ENCODE peak calls at places on chromosome 6, in nine cellular contexts. Q is epithelial cell of esophagus, I is AG04450, T is sigmoid colon, Y is choroid plexus epithelial cell, L is foreskin keratinocyte, W is omental fat pad, K is left lung, H is Calu3. R is an unnamed sample.

GRCh38 chr6:22826961-22827360 is 257.6 kb downstream of the HDGFL1 start:
- DNase-seq in K (no peak), H (peak), L (peak), Y (peak), W (no peak), I (no peak), Q (peak), T (no peak), R (no peak)

GRCh38 chr6:3418521-3419060 is 38.3 kb downstream of the SLC22A23 start:
- DNase-seq in I (no peak), Y (peak), T (no peak), H (peak), W (no peak), K (no peak), Q (peak), L (no peak), R (peak)

GRCh38 chr6:132978685-132979084 is 164.3 kb downstream of the RPS12 start:
- DNase-seq in H (no peak), Q (peak), Y (no peak), I (no peak), T (no peak), L (no peak), W (no peak), K (no peak), R (no peak)

GRCh38 chr6:146598785-146599405 is at the start of gene ADGB:
- DNase-seq in Q (peak), T (no peak), H (peak), I (peak), L (no peak), K (peak), W (no peak), Y (peak), R (peak)

GRCh38 chr6:151186276-151186675 is 53.5 kb upstream of the AKAP12 start:
- DNase-seq in Q (no peak), L (no peak), K (no peak), T (no peak), Y (no peak), W (no peak), H (no peak), I (no peak), R (no peak)

GRCh38 chr6:163416640-163417253 is 2.2 kb downstream of the QKI start:
- DNase-seq in Q (peak), Y (peak), L (no peak), T (peak), K (no peak), W (no peak), I (peak), H (peak), R (no peak)

GRCh38 chr6:42243046-42243445 is 25.4 kb upstream of the MRPS10 start:
- DNase-seq in Q (peak), I (no peak), W (no peak), T (no peak), H (no peak), L (no peak), Y (no peak), K (no peak), R (no peak)

GRCh38 chr6:76481101-76481500 is 408.6 kb upstream of the IMPG1 start:
- DNase-seq in H (no peak), L (no peak), Q (no peak), K (no peak), Y (no peak), W (no peak), I (no peak), T (no peak), R (no peak)

GRCh38 chr6:51790946-51791345 is 296.5 kb downstream of the PKHD1 start:
- DNase-seq in L (no peak), I (no peak), Y (no peak), Q (no peak), T (no peak), K (no peak), H (no peak), W (no peak), R (no peak)

GRCh38 chr6:32970413-32971244 is 2.2 kb downstream of the BRD2 start:
- DNase-seq in L (peak), W (peak), Y (peak), T (peak), Q (peak), H (peak), K (peak), I (peak), R (peak)

GRCh38 chr6:29708432-29709177 is 14.6 kb upstream of the HLA-F start:
- DNase-seq in Q (no peak), H (no peak), K (no peak), Y (no peak), T (no peak), W (no peak), L (no peak), I (no peak), R (no peak)

GRCh38 chr6:77178821-77179220 is 284.5 kb downstream of the HTR1B start:
- DNase-seq in K (no peak), W (no peak), I (peak), Y (peak), T (no peak), L (peak), H (no peak), Q (peak), R (no peak)

GRCh38 chr6:66961191-66961590 is 1254.2 kb upstream of the EYS start:
- DNase-seq in W (no peak), I (no peak), Q (peak), T (no peak), K (no peak), L (peak), Y (no peak), H (no peak), R (no peak)

GRCh38 chr6:16301511-16301910 is 63.1 kb downstream of the GMPR start:
- DNase-seq in I (no peak), W (no peak), Y (no peak), T (no peak), L (no peak), H (no peak), K (no peak), Q (no peak), R (no peak)

GRCh38 chr6:120869397-120869796 is 464.9 kb downstream of the TBC1D32 start:
- DNase-seq in L (no peak), T (no peak), K (no peak), W (no peak), H (no peak), Y (peak), I (no peak), Q (peak), R (no peak)

GRCh38 chr6:49541210-49541724 is 9.2 kb upstream of the C6orf141 start:
- DNase-seq in Y (peak), W (no peak), T (no peak), H (no peak), Q (peak), I (peak), K (no peak), L (peak), R (no peak)

GRCh38 chr6:5142131-5142530 is 57.0 kb downstream of the PPP1R3G start:
- DNase-seq in Q (no peak), W (no peak), T (no peak), Y (no peak), K (no peak), I (no peak), H (no peak), L (no peak), R (no peak)

GRCh38 chr6:54722328-54722727 is 124.2 kb upstream of the FAM83B start:
- DNase-seq in W (no peak), Q (peak), K (no peak), L (peak), H (no peak), T (no peak), I (no peak), Y (peak), R (no peak)

GRCh38 chr6:42099340-42100028 is 42.9 kb downstream of the C6orf132 start:
- DNase-seq in T (no peak), K (peak), I (no peak), Y (peak), Q (peak), H (peak), W (peak), L (peak), R (no peak)

GRCh38 chr6:6588064-6588923 is at the start of gene LY86:
- DNase-seq in T (no peak), H (no peak), L (no peak), Q (no peak), Y (no peak), I (no peak), W (no peak), K (no peak), R (no peak)

GRCh38 chr6:142900467-142900961 is 44.5 kb downstream of the HIVEP2 start:
- DNase-seq in W (no peak), H (no peak), Y (no peak), I (no peak), T (no peak), L (no peak), K (no peak), Q (no peak), R (no peak)

GRCh38 chr6:169240125-169240524 is 13.5 kb downstream of the THBS2 start:
- DNase-seq in W (peak), Q (peak), Y (no peak), H (no peak), I (no peak), T (no peak), K (no peak), L (no peak), R (no peak)

GRCh38 chr6:170080828-170081368 is 210.0 kb downstream of the DLL1 start:
- DNase-seq in Y (no peak), H (no peak), K (peak), I (no peak), L (no peak), Q (no peak), T (no peak), W (no peak), R (peak)

GRCh38 chr6:87244380-87244779 is 78.0 kb upstream of the SMIM8 start:
- DNase-seq in T (no peak), L (no peak), W (no peak), I (no peak), H (no peak), Q (peak), K (no peak), Y (peak), R (no peak)

DNA sequence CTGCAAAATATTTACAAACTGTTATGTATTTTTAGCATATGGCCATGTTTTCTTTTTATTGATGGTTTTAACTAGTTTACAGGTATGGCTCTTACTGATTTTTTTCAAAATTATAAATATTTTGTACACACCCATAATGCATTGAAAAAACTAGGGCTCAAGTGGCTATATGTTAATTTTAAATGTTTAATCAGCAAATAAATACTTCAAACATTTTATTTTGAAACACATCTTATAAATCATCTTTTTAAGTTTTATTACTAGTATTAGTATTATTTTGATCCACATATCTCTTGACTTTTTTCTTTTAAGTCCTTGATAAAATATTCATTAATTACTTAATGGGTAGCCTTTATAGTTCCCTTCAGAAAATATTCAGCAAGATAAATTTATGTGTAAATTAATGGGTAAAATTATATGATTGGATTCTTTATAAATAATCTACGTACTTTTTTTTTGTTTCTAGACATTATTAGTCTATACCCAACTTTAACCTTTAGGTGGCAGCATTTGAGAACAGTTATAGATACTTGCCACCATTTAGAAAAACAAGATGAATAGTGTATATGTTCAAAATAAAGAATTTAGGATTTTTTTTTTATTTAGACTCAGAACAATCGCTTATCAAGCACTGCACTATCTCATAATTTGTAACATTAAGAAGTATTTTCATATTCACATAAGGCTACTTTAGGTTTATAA is 241.9 kb downstream of the ADGRB3 start:
- DNase-seq in Y (peak), W (no peak), L (no peak), H (no peak), K (no peak), Q (peak), T (no peak), I (no peak), R (no peak)
- TF ChIP-seq CTCF in Y (peak), W (no peak), L (peak), H (peak), K (peak), Q (peak), T (peak), I (peak), R (peak)

DNA sequence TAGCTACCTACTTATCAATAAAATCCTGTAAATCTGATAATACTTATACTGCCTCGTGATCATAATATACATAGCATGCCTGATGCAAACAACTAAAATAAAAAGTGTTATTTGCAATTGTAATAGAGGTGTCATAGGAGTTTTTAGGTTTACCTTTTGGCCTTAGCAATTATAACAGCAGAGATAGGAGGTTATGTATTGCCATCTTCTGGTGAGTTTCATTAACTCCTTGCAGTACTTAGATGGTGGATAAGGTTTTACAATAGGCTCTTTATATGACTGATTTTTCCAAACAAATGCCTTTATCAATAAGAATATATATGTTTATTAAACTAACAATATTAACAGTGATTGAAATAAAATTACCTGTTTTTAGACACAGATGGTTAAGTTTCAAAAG is 27.8 kb upstream of the MYCT1 start:
- DNase-seq in Q (peak), Y (peak), I (no peak), W (no peak), K (no peak), H (no peak), T (no peak), L (no peak), R (no peak)
- TF ChIP-seq CTCF in Q (peak), Y (peak), I (peak), W (no peak), K (peak), H (no peak), T (peak), L (peak), R (peak)

DNA sequence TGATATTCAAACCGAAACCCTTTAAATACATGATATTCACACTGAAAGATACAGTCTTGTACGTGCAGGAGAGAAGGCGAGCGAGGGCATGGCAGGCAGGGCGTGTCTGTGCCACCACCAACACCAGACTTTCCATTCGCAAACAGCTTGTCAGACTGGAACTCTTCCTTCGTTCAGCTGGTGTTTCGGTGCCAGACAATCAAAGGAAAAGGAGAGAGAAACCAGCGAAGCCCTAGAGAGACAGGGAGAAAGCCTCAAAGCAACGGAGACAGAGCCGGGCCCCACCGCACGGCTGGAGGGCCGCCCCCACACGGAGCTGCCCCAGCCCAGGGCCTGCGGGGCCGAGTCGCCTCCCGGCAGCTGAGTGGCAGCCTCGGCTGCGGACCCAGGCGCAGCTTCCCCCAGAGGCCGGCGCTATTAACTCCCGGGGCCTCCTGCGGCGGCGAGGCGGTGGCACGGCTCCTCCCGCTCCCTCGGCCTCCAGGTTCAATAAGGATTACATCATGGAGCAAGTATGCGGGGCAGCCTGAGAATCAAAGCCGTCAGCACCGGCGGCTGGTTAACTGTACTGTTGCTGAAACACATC is 32.1 kb upstream of the NR2E1 start:
- DNase-seq in Y (peak), W (no peak), T (peak), I (peak), K (peak), Q (peak), H (peak), L (no peak), R (no peak)
- TF ChIP-seq CTCF in Y (no peak), W (no peak), T (no peak), I (peak), K (no peak), Q (no peak), H (no peak), L (peak), R (peak)

GRCh38 chr6:28541996-28542395 is 16.3 kb downstream of the GPX5 start:
- DNase-seq in I (no peak), Q (no peak), L (no peak), H (no peak), K (no peak), T (no peak), W (no peak), Y (no peak), R (no peak)

GRCh38 chr6:28542440-28543293 is 17.0 kb downstream of the GPX5 start:
- DNase-seq in L (peak), Q (peak), Y (peak), H (peak), K (peak), I (peak), W (no peak), T (no peak), R (no peak)

GRCh38 chr6:28544211-28544610 is 18.5 kb downstream of the GPX5 start:
- DNase-seq in Y (peak), K (no peak), H (no peak), I (no peak), Q (no peak), T (no peak), L (no peak), W (no peak), R (no peak)

GRCh38 chr6:28545955-28546354 is 20.3 kb downstream of the GPX5 start:
- DNase-seq in T (no peak), I (no peak), H (no peak), Q (no peak), W (no peak), K (no peak), Y (no peak), L (no peak), R (no peak)

GRCh38 chr6:28543671-28544131 is 18.0 kb downstream of the GPX5 start:
- DNase-seq in H (no peak), Q (peak), L (no peak), I (no peak), T (no peak), K (peak), W (no peak), Y (peak), R (no peak)
- TF ChIP-seq CTCF in H (no peak), Q (no peak), L (no peak), I (no peak), T (no peak), K (no peak), W (no peak), Y (no peak), R (no peak)

GRCh38 chr6:127554435-127555006 is 22.5 kb upstream of the C6orf58 start:
- DNase-seq in L (no peak), I (no peak), K (no peak), T (no peak), H (peak), W (no peak), Y (peak), Q (peak), R (no peak)
- TF ChIP-seq CTCF in L (peak), I (peak), K (no peak), T (peak), H (no peak), W (no peak), Y (peak), Q (peak), R (peak)

GRCh38 chr6:125759184-125759902 is 9.9 kb downstream of the HEY2 start:
- DNase-seq in W (no peak), I (no peak), K (peak), Q (no peak), Y (no peak), H (no peak), T (no peak), L (no peak), R (peak)
- TF ChIP-seq CTCF in W (no peak), I (no peak), K (no peak), Q (no peak), Y (peak), H (no peak), T (no peak), L (peak), R (peak)

DNA sequence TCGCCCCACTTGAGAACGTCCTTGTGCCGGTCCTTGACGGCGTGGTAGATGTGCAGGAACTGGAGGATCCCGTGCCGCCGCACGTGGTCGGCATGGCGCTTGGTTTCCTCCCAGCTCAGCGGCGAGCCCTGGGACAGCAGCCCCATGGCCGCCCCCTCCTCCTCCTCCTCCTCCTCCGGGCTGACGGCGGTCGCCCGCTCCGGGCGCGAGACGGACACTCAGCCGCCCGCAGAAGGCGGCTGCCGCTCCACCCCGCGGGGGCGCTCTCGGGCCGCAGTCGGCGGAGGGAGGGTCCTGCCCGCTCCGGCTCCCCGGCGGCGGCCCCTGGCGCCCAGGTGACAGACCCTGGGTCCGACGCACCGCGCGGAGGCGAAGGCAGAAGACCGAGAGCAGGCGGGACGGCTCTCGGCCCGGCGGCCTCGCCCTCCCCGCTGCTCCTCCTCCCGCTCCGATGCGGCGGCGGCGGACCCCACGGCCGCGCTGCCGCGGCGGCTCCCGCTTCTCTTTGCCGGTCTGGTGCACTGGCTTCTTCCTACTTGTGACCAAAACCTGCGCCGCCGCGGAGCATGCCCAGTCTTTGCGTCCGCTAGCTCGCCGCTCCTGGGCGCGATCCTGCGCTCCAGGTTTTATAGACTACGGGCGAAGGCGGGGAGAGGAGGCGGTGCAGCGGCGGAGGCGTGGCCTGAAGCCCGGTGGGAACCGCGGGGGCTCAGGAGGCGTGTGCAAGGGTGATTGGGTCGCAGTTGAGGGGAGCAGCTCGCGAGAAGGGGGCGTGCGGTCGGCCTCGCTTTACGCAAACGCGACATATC is at the start of gene GCLC:
- DNase-seq in Y (peak), Q (peak), W (peak), L (peak), T (peak), I (peak), K (peak), H (peak), R (peak)
- TF ChIP-seq CTCF in Y (peak), Q (peak), W (no peak), L (peak), T (peak), I (peak), K (peak), H (peak), R (peak)

DNA sequence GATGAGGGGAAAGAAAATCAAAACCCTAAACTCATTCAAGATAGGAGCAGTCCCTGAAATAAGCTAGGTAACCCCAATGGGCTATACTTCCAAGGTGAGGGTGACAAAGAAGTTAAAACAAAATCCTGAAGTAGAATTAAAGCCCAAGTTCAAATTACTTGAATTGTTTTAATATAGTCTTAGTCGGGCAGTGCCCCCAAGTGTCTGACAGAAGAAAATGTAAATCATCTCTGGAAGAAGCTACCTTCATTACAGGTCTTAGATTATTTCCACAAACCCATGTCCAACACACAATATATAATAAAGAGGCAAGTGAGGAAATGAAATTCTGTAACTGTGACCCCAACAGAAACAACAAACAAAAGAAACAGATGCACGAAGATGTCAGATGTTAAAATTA is 36.8 kb upstream of the L3MBTL3 start:
- DNase-seq in L (no peak), T (no peak), H (no peak), K (no peak), W (no peak), I (no peak), Y (peak), Q (peak), R (no peak)
- TF ChIP-seq CTCF in L (peak), T (no peak), H (peak), K (no peak), W (no peak), I (peak), Y (peak), Q (peak), R (peak)